ENCODE peak calls at places on chromosomes 3 and 15, in eight cellular contexts. G, S, K, Y, Q, R, M and C are unnamed samples. For H3K9me3, the result is how much of the 10 kb centered on the place peaks cover.

GRCh38 chr3:41933154-41933676 is 28.7 kb downstream of the ULK4 start:
- DNase-seq in G (no peak), K (no peak), S (no peak), Y (no peak), R (no peak), Q (no peak), M (no peak), C (no peak)

GRCh38 chr3:41000471-41000870 is 198.8 kb upstream of the CTNNB1 start:
- DNase-seq in K (no peak), Y (peak), G (no peak), R (no peak), Q (no peak), M (no peak), S (no peak), C (no peak)

GRCh38 chr15:99536422-99537033 is 29.3 kb upstream of the MEF2A start:
- DNase-seq in M (no peak), Q (no peak), K (peak), G (no peak), Y (peak), R (peak), S (peak), C (no peak)

GRCh38 chr3:112394008-112394616 is 61.2 kb downstream of the CD200 start:
- DNase-seq in Y (no peak), M (peak), G (no peak), S (no peak), R (peak), Q (no peak), K (no peak), C (no peak)

GRCh38 chr3:28077566-28077965 is 163.9 kb upstream of the CMC1 start:
- DNase-seq in K (no peak), M (no peak), S (peak), Y (peak), R (peak), Q (no peak), G (peak), C (no peak)

GRCh38 chr15:57334257-57334656 is 42.0 kb upstream of the CGNL1 start:
- DNase-seq in M (peak), K (no peak), S (peak), G (no peak), Q (no peak), R (no peak), Y (no peak), C (no peak)

GRCh38 chr3:66371432-66371831 is 129.4 kb downstream of the LRIG1 start:
- DNase-seq in G (no peak), S (peak), K (no peak), R (no peak), Q (no peak), M (no peak), Y (no peak), C (no peak)

GRCh38 chr3:154872089-154872488 is 208.0 kb upstream of the MME start:
- DNase-seq in K (no peak), S (no peak), R (no peak), Q (no peak), M (no peak), G (no peak), Y (peak), C (no peak)

GRCh38 chr15:25022233-25022632 is 67.4 kb downstream of the SNRPN start:
- DNase-seq in M (no peak), S (no peak), Q (no peak), G (no peak), Y (no peak), K (no peak), R (no peak), C (no peak)

GRCh38 chr15:32030795-32031194 is 480 bp downstream of the CHRNA7 start:
- DNase-seq in G (peak), K (no peak), M (no peak), Q (peak), R (no peak), S (no peak), Y (no peak), C (no peak)

GRCh38 chr3:189631409-189631808 is 220 bp downstream of the TP63 start:
- DNase-seq in Q (no peak), R (no peak), G (no peak), M (no peak), S (no peak), K (no peak), Y (no peak), C (no peak)

GRCh38 chr15:58346361-58346760 is 85.4 kb upstream of the LIPC start:
- DNase-seq in Y (no peak), S (no peak), M (no peak), G (no peak), R (no peak), Q (no peak), K (no peak), C (no peak)

GRCh38 chr15:68885070-68885469 is 45.3 kb upstream of the SPESP1 start:
- DNase-seq in K (no peak), Q (no peak), S (peak), G (no peak), M (no peak), Y (no peak), R (no peak), C (no peak)

GRCh38 chr15:42073418-42073817 is 20.9 kb downstream of the PLA2G4D start:
- DNase-seq in R (no peak), Q (no peak), K (peak), M (no peak), G (no peak), S (no peak), Y (no peak), C (no peak)

GRCh38 chr3:46825450-46825849 is 37.8 kb downstream of the MYL3 start:
- DNase-seq in Y (no peak), M (no peak), K (no peak), R (no peak), G (no peak), S (no peak), Q (no peak), C (no peak)

GRCh38 chr3:24254649-24255048 is 240.0 kb downstream of the THRB start:
- DNase-seq in S (no peak), R (no peak), M (no peak), Y (no peak), K (no peak), Q (no peak), G (no peak), C (no peak)

GRCh38 chr3:14757153-14757700 is 61.5 kb upstream of the FGD5 start:
- DNase-seq in R (no peak), M (no peak), K (no peak), S (no peak), Y (no peak), Q (no peak), G (no peak), C (no peak)

GRCh38 chr3:31184257-31185003 is 290.0 kb upstream of the GADL1 start:
- DNase-seq in R (no peak), K (no peak), S (no peak), Q (no peak), Y (no peak), G (no peak), M (no peak), C (no peak)

GRCh38 chr3:126654571-126655393 is at the start of gene TXNRD3:
- DNase-seq in Q (peak), S (peak), Y (peak), G (peak), R (peak), M (peak), K (peak), C (peak)

GRCh38 chr3:51712511-51712931 is 5.7 kb downstream of the GRM2 start:
- DNase-seq in K (no peak), R (no peak), M (no peak), G (no peak), Q (peak), S (no peak), Y (no peak), C (no peak)

GRCh38 chr3:41199866-41200668 is 762 bp downstream of the CTNNB1 start:
- DNase-seq in Q (peak), R (no peak), G (peak), S (no peak), Y (peak), K (peak), M (peak), C (peak)

GRCh38 chr3:42159706-42160472 is 68.7 kb downstream of the TRAK1 start:
- DNase-seq in K (peak), Q (peak), R (peak), G (peak), Y (no peak), S (peak), M (no peak), C (peak)

GRCh38 chr3:40504636-40505430 is 1.0 kb upstream of the ZNF620 start:
- DNase-seq in R (peak), S (no peak), M (peak), K (no peak), Q (no peak), G (no peak), Y (peak), C (no peak)

GRCh38 chr3:17442332-17443049 is 299.9 kb downstream of the TBC1D5 start:
- DNase-seq in Y (no peak), G (no peak), R (no peak), S (no peak), Q (no peak), K (no peak), M (no peak), C (no peak)

GRCh38 chr15:63050737-63051700 is 8.5 kb downstream of the TPM1 start:
- DNase-seq in Q (no peak), M (no peak), K (no peak), Y (no peak), S (no peak), G (no peak), R (no peak), C (no peak)

GRCh38 chr3:29655016-29655415 is 374.1 kb downstream of the RBMS3 start:
- DNase-seq in G (no peak), M (no peak), Y (no peak), Q (no peak), R (no peak), K (no peak), S (no peak), C (no peak)

GRCh38 chr3:102237181-102237580 is 197.6 kb upstream of the ZPLD1 start:
- DNase-seq in Q (no peak), G (no peak), Y (no peak), M (no peak), R (no peak), S (no peak), K (no peak), C (no peak)

GRCh38 chr3:127718244-127718915 is 45.6 kb downstream of the ABTB1 start:
- DNase-seq in Y (no peak), G (no peak), S (no peak), K (no peak), M (no peak), R (no peak), Q (no peak), C (no peak)

GRCh38 chr15:31374986-31375385 is 48.4 kb downstream of the KLF13 start:
- DNase-seq in K (no peak), G (no peak), S (no peak), M (no peak), Y (no peak), Q (no peak), R (no peak), C (no peak)

GRCh38 chr3:46284981-46285683 is 42.9 kb downstream of the CCR3 start:
- DNase-seq in Y (no peak), S (no peak), G (no peak), M (no peak), K (no peak), R (no peak), Q (no peak), C (no peak)

GRCh38 chr15:66161108-66161507 is 92.4 kb downstream of the MEGF11 start:
- DNase-seq in R (no peak), G (peak), K (no peak), Y (no peak), S (no peak), Q (no peak), M (no peak), C (no peak)

GRCh38 chr3:37741644-37742043 is 120.0 kb upstream of the CTDSPL start:
- DNase-seq in M (peak), Q (peak), G (peak), Y (peak), R (peak), K (no peak), S (peak), C (no peak)

GRCh38 chr3:108153451-108153981 is 62.7 kb upstream of the CD47 start:
- DNase-seq in Q (peak), G (peak), R (no peak), S (no peak), Y (no peak), K (no peak), M (no peak), C (peak)

GRCh38 chr3:65623362-65623761 is 415.4 kb downstream of the MAGI1 start:
- DNase-seq in Y (peak), M (no peak), K (no peak), R (no peak), Q (no peak), G (no peak), S (no peak), C (no peak)

GRCh38 chr3:119427669-119428068 is 35.7 kb downstream of the TMEM39A start:
- DNase-seq in M (no peak), Y (no peak), R (no peak), G (no peak), S (no peak), Q (no peak), K (no peak), C (no peak)
- H3K9me3 ChIP-seq in M (under half), Y (under half), R (half or more), G (under half), S (under half), Q (under half), K (under half), C (half or more)

GRCh38 chr3:149832086-149832485 is 19.1 kb downstream of the RNF13 start:
- DNase-seq in Q (no peak), K (no peak), G (no peak), R (no peak), Y (no peak), M (no peak), S (no peak), C (no peak)
- H3K9me3 ChIP-seq in Q (under half), K (under half), G (under half), R (under half), Y (under half), M (under half), S (under half), C (half or more)

GRCh38 chr15:64869501-64869900 is 27.8 kb downstream of the PLEKHO2 start:
- DNase-seq in Q (no peak), M (no peak), G (no peak), S (no peak), R (no peak), Y (no peak), K (no peak), C (no peak)
- H3K9me3 ChIP-seq in Q (under half), M (under half), G (under half), S (under half), R (under half), Y (under half), K (under half), C (under half)

DNA sequence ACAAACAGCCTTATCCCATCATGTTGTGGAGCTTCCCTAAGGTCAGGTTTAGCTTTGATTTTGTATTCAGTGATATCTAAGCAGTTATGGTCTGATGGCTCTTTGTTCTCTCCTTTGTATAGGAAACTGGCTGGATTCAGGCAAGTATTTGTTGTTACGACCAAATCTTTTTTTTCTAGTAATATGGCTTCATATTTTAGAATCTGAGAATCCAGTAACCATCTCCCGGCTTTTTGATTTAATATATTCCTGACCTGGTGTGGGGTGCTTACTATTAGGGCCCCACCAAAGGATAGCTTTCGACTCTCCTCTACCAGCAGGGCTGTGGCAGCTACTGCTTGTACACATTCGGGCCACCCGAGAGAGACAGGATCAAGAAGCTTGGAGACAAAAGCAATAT is 23.0 kb downstream of the ARL8B start:
- DNase-seq in S (no peak), Y (no peak), R (no peak), Q (no peak), M (no peak), G (no peak), K (no peak), C (no peak)
- H3K9me3 ChIP-seq in S (under half), Y (under half), R (under half), Q (under half), M (under half), G (under half), K (under half), C (under half)

GRCh38 chr3:33287672-33288282 is 10.5 kb downstream of the FBXL2 start:
- DNase-seq in Y (no peak), S (no peak), R (no peak), G (no peak), K (no peak), M (no peak), Q (no peak), C (no peak)
- H3K9me3 ChIP-seq in Y (under half), S (under half), R (under half), G (under half), K (under half), M (under half), Q (under half), C (under half)

DNA sequence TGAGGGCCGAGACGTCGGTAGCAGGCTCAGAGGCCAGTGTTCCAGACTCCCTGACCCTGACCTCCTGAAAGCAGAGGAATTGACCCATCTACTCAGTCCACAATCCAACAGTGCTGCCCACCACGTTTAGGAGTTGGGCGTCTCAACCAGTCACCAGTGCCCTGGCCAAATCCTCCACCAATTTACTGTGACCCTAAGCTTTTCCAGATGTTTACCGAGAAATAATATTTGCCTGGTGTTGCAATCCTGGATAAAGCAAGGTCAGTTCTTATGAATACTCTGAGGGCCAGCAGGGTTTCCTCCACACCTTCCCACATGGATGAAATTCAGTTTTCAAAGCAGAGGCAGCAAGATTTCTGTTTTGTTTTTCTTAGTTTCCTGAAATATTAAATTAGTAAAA is 7.5 kb upstream of the APOD start:
- DNase-seq in S (no peak), Q (no peak), R (peak), G (no peak), Y (peak), K (no peak), M (no peak), C (no peak)
- H3K9me3 ChIP-seq in S (under half), Q (under half), R (under half), G (under half), Y (under half), K (under half), M (under half), C (under half)

GRCh38 chr3:147395975-147396708 is 10.2 kb downstream of the ZIC4 start:
- DNase-seq in Y (no peak), S (no peak), K (no peak), R (no peak), M (no peak), G (no peak), Q (no peak), C (no peak)
- H3K9me3 ChIP-seq in Y (under half), S (under half), K (under half), R (under half), M (under half), G (under half), Q (under half), C (under half)